ENCODE peak calls at places on chromosomes 4 and X, in four cellular contexts. T is pancreas, Y is left lung, B is stomach. G is an unnamed sample.

GRCh38 chrX:101009086-101009485 is 39.6 kb downstream of the ARL13A start:
- DNase-seq in T (no peak), Y (no peak), B (no peak), G (peak)

GRCh38 chrX:15515931-15516330 is 15.3 kb downstream of the BMX start:
- DNase-seq in T (no peak), Y (no peak), B (no peak), G (no peak)

GRCh38 chr4:152577708-152578421 is 42.0 kb upstream of the FBXW7 start:
- DNase-seq in T (no peak), Y (no peak), B (no peak), G (peak)

GRCh38 chrX:69083361-69083760 is 81.9 kb downstream of the PJA1 start:
- DNase-seq in T (no peak), Y (no peak), B (no peak), G (no peak)

GRCh38 chrX:71632923-71633657 is 14.8 kb upstream of the CXCR3 start:
- DNase-seq in T (no peak), Y (no peak), B (no peak), G (peak)

GRCh38 chr4:181225616-181226261 is 1017.5 kb upstream of the TENM3 start:
- DNase-seq in T (no peak), Y (no peak), B (no peak), G (no peak)

GRCh38 chr4:152259866-152260265 is 276.0 kb downstream of the FBXW7 start:
- DNase-seq in T (no peak), Y (no peak), B (no peak), G (no peak)

GRCh38 chr4:146237092-146237491 is 22.8 kb downstream of the REELD1 start:
- DNase-seq in T (no peak), Y (no peak), B (no peak), G (no peak)

GRCh38 chr4:138627096-138627495 is 384.9 kb upstream of the SLC7A11 start:
- DNase-seq in T (no peak), Y (no peak), B (no peak), G (no peak)

GRCh38 chr4:138111462-138112000 is 130.6 kb downstream of the SLC7A11 start:
- DNase-seq in T (no peak), Y (no peak), B (no peak), G (peak)

GRCh38 chr4:8211229-8211628 is 12.1 kb downstream of the SH3TC1 start:
- DNase-seq in T (no peak), Y (peak), B (no peak), G (no peak)

GRCh38 chr4:53651142-53651720 is 59.9 kb upstream of the LNX1 start:
- DNase-seq in T (no peak), Y (peak), B (peak), G (peak)

GRCh38 chr4:91681544-91681943 is 622.2 kb upstream of the GRID2 start:
- DNase-seq in T (no peak), Y (no peak), B (no peak), G (no peak)

GRCh38 chr4:156838761-156839160 is 132.8 kb downstream of the PDGFC start:
- DNase-seq in T (no peak), Y (no peak), B (no peak), G (peak)

GRCh38 chr4:56147371-56147770 is 198.6 kb downstream of the CEP135 start:
- DNase-seq in T (no peak), Y (no peak), B (no peak), G (peak)

GRCh38 chr4:54677853-54678650 is 20.3 kb downstream of the KIT start:
- DNase-seq in T (no peak), Y (no peak), B (no peak), G (no peak)

GRCh38 chrX:30312858-30313257 is 3.7 kb upstream of the NR0B1 start:
- DNase-seq in T (no peak), Y (no peak), B (no peak), G (no peak)

GRCh38 chr4:108166441-108167315 is 2.1 kb downstream of the LEF1 start:
- DNase-seq in T (peak), Y (peak), B (peak), G (no peak)

GRCh38 chr4:38889143-38889542 is 21.5 kb downstream of the FAM114A1 start:
- DNase-seq in T (no peak), Y (no peak), B (no peak), G (peak)

GRCh38 chrX:119783026-119783425 is 8.4 kb downstream of the RPL39 start:
- DNase-seq in T (no peak), Y (no peak), B (no peak), G (no peak)

GRCh38 chr4:112517067-112517588 is 1.1 kb upstream of the NEUROG2 start:
- DNase-seq in T (no peak), Y (no peak), B (no peak), G (no peak)

GRCh38 chr4:335515-335914 is 2.1 kb upstream of the ZNF141 start:
- DNase-seq in T (no peak), Y (no peak), B (no peak), G (no peak)

GRCh38 chr4:113106076-113106475 is 56.6 kb downstream of the ANK2 start:
- DNase-seq in T (no peak), Y (no peak), B (no peak), G (peak)

GRCh38 chr4:113847710-113848109 is 86.2 kb upstream of the CAMK2D start:
- DNase-seq in T (no peak), Y (no peak), B (no peak), G (no peak)

GRCh38 chrX:131607796-131608369 is 64.0 kb downstream of the OR13H1 start:
- DNase-seq in T (no peak), Y (no peak), B (no peak), G (no peak)

GRCh38 chr4:8110071-8110986 is 48.3 kb downstream of the ABLIM2 start:
- DNase-seq in T (no peak), Y (peak), B (no peak), G (no peak)

GRCh38 chr4:103996637-103997036 is 276.9 kb upstream of the TACR3 start:
- DNase-seq in T (no peak), Y (no peak), B (no peak), G (peak)

GRCh38 chrX:70535198-70535597 is 90.6 kb downstream of the DLG3 start:
- DNase-seq in T (no peak), Y (no peak), B (no peak), G (no peak)

GRCh38 chr4:132334081-132334480 is 815.0 kb upstream of the PCDH10 start:
- DNase-seq in T (no peak), Y (no peak), B (no peak), G (peak)

GRCh38 chr4:94420356-94420755 is 31.4 kb upstream of the PDLIM5 start:
- DNase-seq in T (no peak), Y (no peak), B (no peak), G (peak)

GRCh38 chrX:12919051-12919450 is 12.6 kb downstream of the TLR8 start:
- DNase-seq in T (no peak), Y (no peak), B (no peak), G (no peak)

GRCh38 chr4:33722800-33723511 is 2521.4 kb downstream of the ARAP2 start:
- DNase-seq in T (no peak), Y (no peak), B (no peak), G (peak)

GRCh38 chr4:76703676-76704075 is 194.3 kb downstream of the SOWAHB start:
- DNase-seq in T (no peak), Y (no peak), B (no peak), G (peak)

GRCh38 chr4:135966936-135967335 is 1565.4 kb downstream of the PCDH18 start:
- DNase-seq in T (no peak), Y (no peak), B (no peak), G (no peak)

GRCh38 chr4:4555916-4556315 is 14.1 kb upstream of the STX18 start:
- DNase-seq in T (no peak), Y (no peak), B (no peak), G (peak)

GRCh38 chr4:139609647-139610046 is 53.6 kb upstream of the SETD7 start:
- DNase-seq in T (no peak), Y (no peak), B (no peak), G (peak)

GRCh38 chrX:143664302-143664701 is 28.4 kb upstream of the SLITRK4 start:
- DNase-seq in T (no peak), Y (no peak), B (no peak), G (peak)

GRCh38 chr4:22235798-22236197 is 280.1 kb downstream of the ADGRA3 start:
- DNase-seq in T (no peak), Y (no peak), B (no peak), G (no peak)

GRCh38 chrX:120309873-120310730 is 1.2 kb downstream of the TMEM255A start:
- DNase-seq in T (no peak), Y (no peak), B (no peak), G (no peak)

GRCh38 chrX:125826080-125826479 is 340.0 kb downstream of the DCAF12L2 start:
- DNase-seq in T (no peak), Y (no peak), B (no peak), G (no peak)

GRCh38 chr4:63302792-63303191 is 1106.5 kb downstream of the TECRL start:
- DNase-seq in T (no peak), Y (no peak), B (no peak), G (no peak)
- TF ChIP-seq CTCF in T (no peak), Y (no peak), B (no peak), G (no peak)

GRCh38 chr4:2415213-2415612 is 3.2 kb downstream of the ZFYVE28 start:
- DNase-seq in T (no peak), Y (peak), B (no peak), G (no peak)

GRCh38 chr4:2417765-2418651 is at the start of gene ZFYVE28:
- DNase-seq in T (peak), Y (no peak), B (no peak), G (peak)

GRCh38 chr4:2416564-2417195 is 1.8 kb downstream of the ZFYVE28 start:
- DNase-seq in T (no peak), Y (peak), B (peak), G (no peak)

GRCh38 chr4:2417196-2417764 is 1.2 kb downstream of the ZFYVE28 start:
- DNase-seq in T (peak), Y (peak), B (no peak), G (no peak)

GRCh38 chr4:2415881-2416563 is 2.4 kb downstream of the ZFYVE28 start:
- DNase-seq in T (no peak), Y (peak), B (no peak), G (no peak)
- H3K4me3 ChIP-seq in T (no peak), Y (peak), B (peak), G (peak)

GRCh38 chrX:110836982-110837381 is 41.4 kb upstream of the CHRDL1 start:
- DNase-seq in T (no peak), Y (no peak), B (no peak), G (no peak)
- TF ChIP-seq CTCF in T (no peak), Y (no peak), B (no peak), G (peak)

GRCh38 chr4:119242417-119242816 is 29.9 kb downstream of the USP53 start:
- DNase-seq in T (no peak), Y (no peak), B (no peak), G (no peak)
- H3K4me3 ChIP-seq in T (no peak), Y (no peak), B (no peak), G (no peak)

DNA sequence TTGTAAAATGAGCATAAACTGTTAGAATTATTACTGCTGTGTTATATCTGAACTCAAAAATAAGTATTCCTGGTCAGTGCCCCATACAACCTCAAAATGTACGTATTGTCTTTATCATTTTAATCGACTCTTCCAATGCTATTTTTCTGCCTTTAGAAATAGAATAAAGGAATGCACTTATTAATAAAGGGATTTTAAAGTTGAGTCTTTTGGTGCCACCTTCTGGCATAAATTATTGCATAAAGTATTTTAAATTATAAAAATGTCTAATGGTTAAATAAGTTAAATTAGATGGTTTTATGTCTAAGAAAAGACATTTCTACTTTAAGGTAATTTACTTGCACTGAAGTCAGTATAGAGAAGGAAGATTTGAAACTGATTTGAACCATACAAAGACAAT is 424.0 kb upstream of the NDST4 start:
- DNase-seq in T (no peak), Y (no peak), B (no peak), G (no peak)
- TF ChIP-seq CTCF in T (no peak), Y (peak), B (peak), G (no peak)

G was measured in fibroblast of villous mesenchyme.